ENCODE peak calls at places on chromosomes 16 and 17, in nine cellular contexts. Y, M, F, C, D, K, H, J and I are unnamed samples.

GRCh38 chr16:77396461-77396860 is 38.4 kb downstream of the ADAMTS18 start:
- DNase-seq in K (no peak), Y (no peak), H (no peak), D (no peak), F (no peak), C (no peak), J (no peak), M (peak; percentile 26), I (no peak)

GRCh38 chr16:58451263-58451662 is 48.7 kb upstream of the NDRG4 start:
- DNase-seq in K (no peak), J (no peak), F (no peak), C (no peak), M (no peak), H (no peak), Y (no peak), D (no peak), I (no peak)

GRCh38 chr17:80109066-80109618 is 7.8 kb downstream of the GAA start:
- DNase-seq in H (no peak), C (no peak), J (no peak), Y (no peak), M (no peak), D (no peak), K (no peak), F (no peak), I (no peak)

GRCh38 chr16:49756971-49757743 is 98.8 kb downstream of the ZNF423 start:
- DNase-seq in M (peak; percentile 14), Y (no peak), D (peak; percentile 62), J (no peak), H (no peak), F (no peak), K (no peak), C (no peak), I (peak; percentile 23)

GRCh38 chr17:33967608-33968349 is 287.3 kb upstream of the CCL2 start:
- DNase-seq in H (no peak), F (no peak), M (no peak), Y (no peak), J (no peak), K (peak; percentile 12), D (no peak), C (no peak), I (no peak)

GRCh38 chr17:69539781-69540319 is 125.4 kb downstream of the MAP2K6 start:
- DNase-seq in F (no peak), H (peak; percentile 91), C (no peak), Y (no peak), J (no peak), M (peak; percentile 97), K (no peak), D (peak; percentile 69), I (peak; percentile 63)

GRCh38 chr16:89024546-89024945 is 47.5 kb upstream of the CBFA2T3 start:
- DNase-seq in K (no peak), C (peak; percentile 3), H (no peak), J (no peak), Y (no peak), D (no peak), M (no peak), F (no peak), I (no peak)

GRCh38 chr16:68907297-68907999 is 64.1 kb downstream of the TANGO6 start:
- DNase-seq in F (no peak), Y (no peak), D (no peak), C (no peak), J (no peak), K (no peak), H (no peak), M (no peak), I (no peak)

GRCh38 chr17:10019941-10020403 is 114.9 kb upstream of the RCVRN start:
- DNase-seq in J (no peak), H (no peak), K (no peak), D (no peak), C (no peak), F (no peak), M (no peak), Y (no peak), I (no peak)

GRCh38 chr16:58462997-58463891 is 36.7 kb upstream of the NDRG4 start:
- DNase-seq in J (no peak), H (no peak), D (no peak), C (no peak), Y (no peak), K (no peak), F (no peak), M (no peak), I (no peak)

GRCh38 chr16:48384305-48384981 is 770 bp downstream of the SIAH1 start:
- DNase-seq in M (peak; percentile 61), C (peak; percentile 72), J (peak; percentile 59), H (peak; percentile 73), K (peak; percentile 29), F (peak; percentile 71), Y (no peak), D (peak; percentile 75), I (peak; percentile 60)

GRCh38 chr16:68357521-68357922 is 46.7 kb downstream of the PRMT7 start:
- DNase-seq in D (no peak), J (no peak), H (no peak), C (no peak), F (no peak), K (no peak), Y (no peak), M (no peak), I (no peak)

GRCh38 chr17:82795615-82796014 is 43.8 kb downstream of the TBCD start:
- DNase-seq in K (no peak), F (no peak), D (no peak), J (no peak), M (no peak), C (no peak), H (no peak), Y (no peak), I (no peak)

GRCh38 chr17:7079581-7080444 is at the start of gene CLEC10A:
- DNase-seq in D (no peak), H (no peak), M (no peak), Y (no peak), J (no peak), K (no peak), F (no peak), C (no peak), I (no peak)

GRCh38 chr17:45218895-45219661 is 2.6 kb upstream of the FMNL1 start:
- DNase-seq in J (peak; percentile 92), H (peak; percentile 84), D (peak; percentile 85), M (peak; percentile 74), C (peak; percentile 84), F (peak; percentile 85), K (peak; percentile 92), Y (peak; percentile 67), I (peak; percentile 70)

GRCh38 chr16:67481561-67482259 is 753 bp upstream of the ATP6V0D1 start:
- DNase-seq in H (peak; percentile 46), J (peak; percentile 56), F (no peak), K (peak; percentile 45), Y (no peak), M (peak; percentile 60), D (peak; percentile 45), C (peak; percentile 78), I (no peak)

DNA sequence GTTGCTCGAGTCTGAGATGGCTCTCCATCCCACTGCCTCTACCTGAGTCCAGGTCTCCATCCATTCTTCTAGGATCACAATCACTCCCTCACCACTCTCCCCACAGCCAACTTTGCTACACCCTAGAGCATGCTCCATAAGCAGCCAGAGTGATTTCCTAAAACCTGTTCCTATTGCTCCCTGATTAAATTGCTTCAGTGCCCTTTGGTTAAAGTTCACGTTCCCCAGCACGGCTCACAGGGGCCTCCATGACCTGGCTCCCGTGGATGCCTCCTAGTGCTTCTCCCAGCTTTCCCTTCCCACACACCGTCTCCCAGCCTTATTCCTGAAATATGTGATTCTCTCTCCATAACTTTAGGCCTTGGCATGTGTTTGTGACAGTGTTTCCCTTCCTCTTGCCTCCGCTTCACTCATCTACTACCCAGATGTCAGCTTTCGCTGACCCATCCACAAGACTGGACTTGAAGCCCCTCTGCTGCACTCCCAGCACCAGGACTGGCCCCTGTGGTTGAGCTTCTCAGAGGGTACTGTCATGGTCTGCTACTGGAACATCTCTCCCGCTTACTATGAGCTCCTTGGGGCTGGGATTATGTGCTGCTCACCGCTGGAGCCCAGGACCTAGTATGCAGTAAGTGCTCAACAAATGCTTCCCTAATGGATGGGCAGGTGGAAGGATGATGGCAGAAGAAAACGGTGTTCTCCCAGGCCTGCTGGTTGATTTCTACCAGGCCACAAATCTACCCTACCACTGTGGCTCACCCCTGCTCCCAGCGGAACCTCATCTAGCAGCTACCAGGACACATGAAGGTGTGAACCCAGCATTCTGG is 17.9 kb downstream of the MYO18A start:
- DNase-seq in H (no peak), F (no peak), C (no peak), Y (no peak), J (no peak), K (no peak), D (no peak), M (no peak), I (no peak)
- H3K27ac ChIP-seq in H (no peak overlapping the region), F (no peak overlapping the region), C (no peak overlapping the region), Y (no peak overlapping the region), J (no peak overlapping the region), K (no peak overlapping the region), D (no peak overlapping the region), M (no peak overlapping the region), I (peak overlapping the region; percentile 7)

GRCh38 chr16:17748005-17748719 is 277.4 kb upstream of the XYLT1 start:
- DNase-seq in D (no peak), K (no peak), Y (no peak), F (no peak), M (no peak), C (no peak), J (no peak), H (no peak), I (no peak)
- TF ChIP-seq CTCF in D (no peak), K (no peak), Y (no peak), F (no peak), M (no peak), C (no peak), J (no peak), H (no peak), I (no peak)

GRCh38 chr16:31713071-31713944 is 160.3 kb upstream of the ZNF267 start:
- DNase-seq in C (peak; percentile 90), J (peak; percentile 95), H (peak; percentile 92), Y (peak; percentile 87), D (peak; percentile 95), K (peak; percentile 93), M (peak; percentile 94), F (peak; percentile 93), I (peak; percentile 95)
- H3K27ac ChIP-seq in C (peak overlapping the region; percentile 83), J (peak overlapping the region; percentile 97), H (peak overlapping the region; percentile 96), Y (peak overlapping the region; percentile 94), D (peak overlapping the region; percentile 97), K (peak overlapping the region; percentile 83), M (peak overlapping the region; percentile 89), F (peak overlapping the region; percentile 90), I (peak overlapping the region; percentile 92)

GRCh38 chr17:81523139-81524062 is 4.8 kb upstream of the FSCN2 start:
- DNase-seq in Y (no peak), J (peak; percentile 74), M (no peak), F (no peak), C (no peak), K (no peak), D (peak; percentile 54), H (peak; percentile 54), I (peak; percentile 28)
- TF ChIP-seq CTCF in Y (no peak), J (no peak), M (peak; percentile 46), F (no peak), C (no peak), K (no peak), D (peak; percentile 50), H (peak; percentile 33), I (no peak)

GRCh38 chr17:64984181-64984580 is 64.9 kb upstream of the LRRC37A3 start:
- DNase-seq in J (no peak), C (no peak), H (no peak), F (no peak), D (no peak), Y (no peak), K (no peak), M (no peak), I (no peak)
- H3K27ac ChIP-seq in J (peak overlapping the region; percentile 93), C (no peak overlapping the region), H (no peak overlapping the region), F (peak overlapping the region; percentile 69), D (no peak overlapping the region), Y (no peak overlapping the region), K (peak overlapping the region; percentile 82), M (no peak overlapping the region), I (no peak overlapping the region)